ENCODE peak calls at places on chromosomes 11 and 22, in five cellular contexts. D is esophagus squamous epithelium, Z is transverse colon, Q is sigmoid colon, L is HCT116. W is an unnamed sample.

GRCh38 chr11:126318642-126319373 is 14.9 kb downstream of the DCPS start:
- DNase-seq in Z (peak; percentile 17), D (no peak), Q (peak; percentile 80), L (no peak), W (no peak)

GRCh38 chr11:94142308-94143277 is 14.0 kb downstream of the PANX1 start:
- DNase-seq in Z (no peak), D (no peak), Q (no peak), L (no peak), W (no peak)

GRCh38 chr22:29704528-29705285 is 15.1 kb upstream of the CABP7 start:
- DNase-seq in L (no peak), Q (peak; percentile 67), D (no peak), Z (no peak), W (no peak)

GRCh38 chr22:40138866-40139265 is 38.9 kb upstream of the TNRC6B start:
- DNase-seq in Q (no peak), Z (no peak), D (no peak), L (no peak), W (no peak)

GRCh38 chr11:64593156-64594105 is 2.4 kb downstream of the SLC22A12 start:
- DNase-seq in D (no peak), Z (no peak), Q (no peak), L (no peak), W (no peak)

GRCh38 chr22:29331213-29331612 is 15.7 kb upstream of the RASL10A start:
- DNase-seq in L (no peak), Z (no peak), D (no peak), Q (no peak), W (peak; percentile 57)

GRCh38 chr11:62217191-62217748 is 8.8 kb downstream of the SCGB2A1 start:
- DNase-seq in D (no peak), Z (no peak), L (no peak), Q (no peak), W (no peak)

GRCh38 chr22:46201059-46201757 is 48.9 kb downstream of the CDPF1 start:
- DNase-seq in Q (no peak), D (no peak), L (peak; percentile 46), Z (peak; percentile 73), W (no peak)

GRCh38 chr22:37664249-37665101 is 6.0 kb downstream of the PDXP start:
- DNase-seq in Z (peak; percentile 62), D (no peak), Q (no peak), L (no peak), W (no peak)

GRCh38 chr11:6638437-6638836 is 17.2 kb downstream of the DCHS1 start:
- DNase-seq in Q (no peak), D (no peak), Z (no peak), L (no peak), W (no peak)

GRCh38 chr11:74683279-74683871 is 47.9 kb downstream of the CHRDL2 start:
- DNase-seq in D (no peak), Q (peak; percentile 66), Z (peak; percentile 17), L (no peak), W (no peak)

GRCh38 chr22:22085702-22086500 is 103.3 kb upstream of the TOP3B start:
- DNase-seq in Q (no peak), L (peak; percentile 15), Z (no peak), D (no peak), W (peak; percentile 31)

GRCh38 chr22:45341503-45341902 is 31.8 kb downstream of the FAM118A start:
- DNase-seq in D (no peak), Q (no peak), Z (no peak), L (no peak), W (no peak)

GRCh38 chr11:69010964-69011623 is 2.0 kb downstream of the MRGPRF start:
- DNase-seq in Z (peak; percentile 78), D (no peak), L (peak; percentile 47), Q (peak; percentile 97), W (peak; percentile 58)
- TF ChIP-seq POLR2A in Z (peak; percentile 43), D (peak; percentile 74), L (peak; percentile 65), Q (peak; percentile 92), W (no peak)

DNA sequence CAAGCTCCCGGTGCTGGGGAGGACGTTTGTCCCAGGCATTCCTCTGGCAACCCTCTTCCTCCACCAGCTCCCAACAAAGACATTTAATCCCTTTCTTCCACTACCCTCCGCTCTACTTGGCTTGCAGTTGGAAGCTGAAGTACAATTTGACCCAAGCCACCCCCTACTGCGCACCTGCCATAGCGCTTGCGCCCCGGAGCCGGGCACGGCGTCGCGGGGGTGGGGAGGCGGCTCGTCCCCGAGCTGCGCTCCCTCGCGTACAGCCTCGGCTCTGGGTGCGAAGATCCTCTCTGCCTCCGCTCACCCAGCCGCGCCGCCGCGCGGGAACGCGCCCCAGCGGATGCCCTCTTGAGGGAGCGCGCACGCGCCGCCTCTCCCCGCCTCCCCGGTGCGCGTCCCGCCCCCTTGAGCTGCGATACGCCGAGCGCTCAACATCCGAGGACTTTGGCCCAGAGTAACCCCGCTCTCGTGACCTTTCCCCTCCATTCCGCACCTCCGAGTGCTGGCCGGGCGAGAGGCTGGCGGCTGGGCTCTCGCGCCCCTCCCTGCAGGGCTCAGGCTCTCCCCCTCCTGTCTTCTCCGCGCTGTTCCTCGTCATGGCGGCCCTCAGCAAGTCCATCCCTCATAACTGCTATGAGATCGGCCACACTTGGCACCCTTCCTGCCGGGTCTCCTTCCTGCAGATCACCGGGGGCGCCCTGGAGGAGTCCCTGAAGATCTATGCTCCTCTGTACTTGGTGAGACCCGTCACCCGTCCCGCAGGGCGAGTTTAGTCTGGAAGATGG is at the start of gene TMEM135:
- DNase-seq in Q (peak; percentile 97), Z (peak; percentile 98), D (peak; percentile 65), L (peak; percentile 90), W (peak; percentile 81)
- TF ChIP-seq POLR2A in Q (peak; percentile 41), Z (peak; percentile 75), D (peak; percentile 73), L (peak; percentile 92), W (peak; percentile 30)

GRCh38 chr22:35350539-35351503 is 30.1 kb upstream of the HMOX1 start:
- DNase-seq in Q (peak; percentile 98), Z (peak; percentile 95), L (peak; percentile 81), D (peak; percentile 64), W (peak; percentile 87)

GRCh38 chr22:35349704-35350538 is 31.0 kb upstream of the HMOX1 start:
- DNase-seq in L (no peak), Z (no peak), Q (no peak), D (no peak), W (no peak)

GRCh38 chr22:35354068-35354467 is 26.8 kb upstream of the HMOX1 start:
- DNase-seq in L (no peak), Q (no peak), D (no peak), Z (no peak), W (no peak)

GRCh38 chr22:35353318-35353717 is 27.6 kb upstream of the HMOX1 start:
- DNase-seq in L (no peak), D (no peak), Z (peak; percentile 46), Q (no peak), W (no peak)

DNA sequence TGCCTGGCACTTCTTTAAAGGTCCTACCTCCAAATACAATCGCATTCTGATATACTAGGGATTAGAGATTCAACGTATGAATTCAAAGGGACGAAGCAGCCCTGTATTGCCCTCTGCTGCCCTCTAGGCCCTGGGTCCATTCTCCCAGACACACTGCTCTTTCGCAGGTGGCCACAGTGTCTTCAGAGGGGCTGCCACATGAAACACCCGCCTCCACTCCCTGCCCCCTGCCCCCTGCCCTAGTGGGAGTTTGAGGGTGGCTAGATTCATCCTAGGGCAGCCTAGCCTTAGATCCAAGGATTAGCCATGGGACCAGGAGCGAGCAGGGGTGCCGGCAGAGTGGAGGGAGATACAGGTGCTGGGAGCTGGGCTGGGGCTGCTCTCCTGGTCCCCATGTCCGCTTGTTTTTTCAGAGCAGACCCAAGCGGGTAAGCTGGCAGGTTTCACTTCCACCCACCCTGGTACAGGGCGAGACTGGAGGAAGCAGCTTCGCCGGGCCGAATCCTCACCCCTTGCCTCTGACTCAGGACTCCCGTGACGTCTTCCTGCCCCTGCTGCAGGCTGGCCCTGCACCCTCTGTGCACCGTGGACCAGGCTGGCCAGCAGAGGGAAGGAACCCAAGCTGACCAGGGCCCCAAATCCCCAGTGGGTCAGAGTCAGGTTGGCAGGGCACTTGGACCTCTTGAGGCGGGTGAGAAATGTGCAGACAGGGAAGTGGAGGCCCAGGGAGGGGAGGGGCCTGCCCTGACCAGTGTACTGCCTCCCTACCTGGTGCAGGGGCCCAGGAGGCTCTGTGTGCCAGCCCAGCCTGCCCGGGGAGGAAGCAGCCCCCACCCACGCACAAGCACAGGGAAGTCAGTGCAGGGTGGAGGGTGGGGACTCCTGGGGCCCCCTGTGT is 28.4 kb upstream of the HMOX1 start:
- DNase-seq in Q (peak; percentile 88), L (no peak), D (peak; percentile 52), Z (peak; percentile 80), W (no peak)
- TF ChIP-seq POLR2A in Q (no peak), L (no peak), D (peak; percentile 37), Z (peak; percentile 8), W (no peak)

DNA sequence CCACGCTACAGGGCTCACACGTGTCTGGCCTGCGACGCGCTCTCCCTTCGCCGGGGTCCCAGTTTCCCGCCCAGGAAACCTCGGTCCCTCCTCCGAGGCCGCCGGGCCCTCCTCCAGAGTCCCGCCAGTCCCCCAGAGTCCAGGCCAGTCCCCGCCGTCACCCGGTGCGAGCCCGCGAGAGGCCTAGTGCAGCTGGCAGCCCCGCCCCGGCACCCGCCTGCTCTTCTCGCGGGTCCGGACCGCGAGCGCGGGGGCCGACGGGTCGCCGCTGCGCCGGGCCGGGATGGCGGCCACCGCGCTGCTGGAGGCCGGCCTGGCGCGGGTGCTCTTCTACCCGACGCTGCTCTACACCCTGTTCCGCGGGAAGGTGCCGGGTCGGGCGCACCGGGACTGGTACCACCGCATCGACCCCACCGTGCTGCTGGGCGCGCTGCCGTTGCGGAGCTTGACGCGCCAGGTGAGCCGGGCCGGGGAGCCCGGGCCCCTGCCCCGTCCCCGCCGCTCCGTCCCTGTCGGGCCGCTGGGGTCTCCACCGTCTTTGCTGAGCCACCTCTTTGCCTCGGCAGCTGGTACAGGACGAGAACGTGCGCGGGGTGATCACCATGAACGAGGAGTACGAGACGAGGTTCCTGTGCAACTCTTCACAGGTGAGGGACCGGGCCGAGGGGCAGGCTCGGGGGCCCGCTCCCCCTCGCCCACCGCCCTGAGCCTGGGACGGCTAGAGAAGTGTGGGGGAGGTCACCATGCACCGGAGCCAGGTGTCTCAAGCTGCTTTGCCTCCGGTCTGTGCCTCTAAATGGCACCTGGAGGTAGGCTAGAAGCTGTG is at the start of gene PTPMT1:
- DNase-seq in D (no peak), Q (peak; percentile 87), L (peak; percentile 40), Z (peak; percentile 81), W (peak; percentile 80)
- TF ChIP-seq POLR2A in D (peak; percentile 68), Q (no peak), L (peak; percentile 92), Z (peak; percentile 36), W (peak; percentile 89)